ENCODE peak calls at places on chromosomes 11 and 22, in eight cellular contexts. B, M, G, P, R, X, S and V are unnamed samples. For H3K4me1, the result is how much of the 10 kb centered on the place peaks cover.

GRCh38 chr22:28231423-28231822 is 312.4 kb upstream of the PITPNB start:
- DNase-seq in B (no peak), M (no peak), G (no peak), P (no peak), R (no peak), X (no peak), S (no peak), V (no peak)

GRCh38 chr11:2882681-2883110 is 2.9 kb downstream of the CDKN1C start:
- DNase-seq in B (no peak), M (no peak), G (no peak), P (no peak), R (no peak), X (no peak), S (no peak), V (no peak)

GRCh38 chr11:43943357-43943930 is 1.0 kb downstream of the C11orf96 start:
- DNase-seq in B (peak), M (no peak), G (peak), P (no peak), R (peak), X (no peak), S (no peak), V (no peak)

GRCh38 chr11:17389205-17389956 is 922 bp upstream of the KCNJ11 start:
- DNase-seq in B (peak), M (peak), G (peak), P (peak), R (peak), X (peak), S (peak), V (peak)

GRCh38 chr22:23237201-23237798 is 57.0 kb downstream of the BCR start:
- DNase-seq in B (no peak), M (peak), G (no peak), P (peak), R (no peak), X (no peak), S (no peak), V (no peak)

GRCh38 chr11:78715639-78716311 is 141.1 kb upstream of the NARS2 start:
- DNase-seq in B (no peak), M (peak), G (no peak), P (no peak), R (peak), X (peak), S (peak), V (no peak)

GRCh38 chr11:76656571-76657081 is 13.9 kb downstream of the LRRC32 start:
- DNase-seq in B (peak), M (no peak), G (peak), P (peak), R (no peak), X (no peak), S (no peak), V (peak)

GRCh38 chr11:102709211-102709980 is 3.8 kb upstream of the MMP27 start:
- DNase-seq in B (no peak), M (no peak), G (no peak), P (no peak), R (no peak), X (no peak), S (no peak), V (no peak)

GRCh38 chr11:106986261-106986660 is 32.0 kb downstream of the GUCY1A2 start:
- DNase-seq in B (no peak), M (no peak), G (no peak), P (no peak), R (no peak), X (no peak), S (no peak), V (no peak)

GRCh38 chr11:67409781-67410368 is 5.6 kb upstream of the CARNS1 start:
- DNase-seq in B (peak), M (peak), G (no peak), P (no peak), R (no peak), X (no peak), S (peak), V (no peak)

GRCh38 chr11:68750197-68750987 is 928 bp downstream of the TESMIN start:
- DNase-seq in B (peak), M (peak), G (peak), P (no peak), R (no peak), X (no peak), S (no peak), V (no peak)

GRCh38 chr11:78898376-78898775 is 323.7 kb upstream of the NARS2 start:
- DNase-seq in B (no peak), M (no peak), G (no peak), P (no peak), R (no peak), X (no peak), S (no peak), V (no peak)

GRCh38 chr11:32071811-32072210 is 19.1 kb upstream of the RCN1 start:
- DNase-seq in B (no peak), M (no peak), G (no peak), P (no peak), R (peak), X (no peak), S (no peak), V (no peak)

GRCh38 chr22:35637943-35638342 is 10.3 kb upstream of the APOL6 start:
- DNase-seq in B (no peak), M (no peak), G (no peak), P (peak), R (no peak), X (no peak), S (no peak), V (no peak)

GRCh38 chr11:57903011-57903410 is 120.7 kb upstream of the OR9Q1 start:
- DNase-seq in B (no peak), M (no peak), G (no peak), P (no peak), R (no peak), X (no peak), S (no peak), V (no peak)

GRCh38 chr11:10233581-10233980 is 60.4 kb downstream of the SBF2 start:
- DNase-seq in B (no peak), M (no peak), G (no peak), P (no peak), R (peak), X (no peak), S (peak), V (no peak)

GRCh38 chr11:86919557-86920210 is 35.5 kb downstream of the FZD4 start:
- DNase-seq in B (no peak), M (no peak), G (no peak), P (no peak), R (peak), X (no peak), S (peak), V (no peak)

GRCh38 chr22:20149257-20150250 is 1.3 kb downstream of the CCDC188 start:
- DNase-seq in B (no peak), M (no peak), G (no peak), P (no peak), R (no peak), X (no peak), S (no peak), V (no peak)

GRCh38 chr22:26616650-26617049 is 1.2 kb downstream of the CRYBB1 start:
- DNase-seq in B (peak), M (no peak), G (no peak), P (no peak), R (no peak), X (no peak), S (no peak), V (no peak)

GRCh38 chr11:8341966-8342365 is 78.3 kb upstream of the LMO1 start:
- DNase-seq in B (no peak), M (no peak), G (no peak), P (no peak), R (no peak), X (no peak), S (no peak), V (no peak)

GRCh38 chr11:67022341-67022933 is 497 bp upstream of the SYT12 start:
- DNase-seq in B (no peak), M (peak), G (no peak), P (no peak), R (no peak), X (peak), S (peak), V (peak)

GRCh38 chr11:104105155-104105554 is 58.8 kb downstream of the PDGFD start:
- DNase-seq in B (no peak), M (no peak), G (no peak), P (no peak), R (no peak), X (no peak), S (no peak), V (no peak)

GRCh38 chr22:24053481-24054226 is 42.5 kb downstream of the CABIN1 start:
- DNase-seq in B (no peak), M (no peak), G (no peak), P (no peak), R (no peak), X (no peak), S (no peak), V (no peak)

GRCh38 chr11:36581536-36581935 is 12.8 kb upstream of the IFTAP start:
- DNase-seq in B (no peak), M (no peak), G (no peak), P (no peak), R (no peak), X (no peak), S (no peak), V (no peak)

GRCh38 chr22:17368727-17369552 is at the start of gene CECR2:
- DNase-seq in B (peak), M (peak), G (no peak), P (peak), R (no peak), X (no peak), S (peak), V (peak)

GRCh38 chr11:9565822-9566560 is 7.5 kb upstream of the WEE1 start:
- DNase-seq in B (no peak), M (peak), G (no peak), P (peak), R (peak), X (peak), S (peak), V (no peak)

GRCh38 chr11:116192509-116193206 is 580.1 kb downstream of the BUD13 start:
- DNase-seq in B (peak), M (no peak), G (no peak), P (no peak), R (no peak), X (peak), S (no peak), V (no peak)

GRCh38 chr11:79438631-79439429 is 2.0 kb downstream of the TENM4 start:
- DNase-seq in B (no peak), M (peak), G (peak), P (peak), R (no peak), X (no peak), S (no peak), V (no peak)

GRCh38 chr11:14583252-14584105 is 60.1 kb upstream of the PDE3B start:
- DNase-seq in B (no peak), M (peak), G (no peak), P (no peak), R (no peak), X (no peak), S (no peak), V (no peak)

GRCh38 chr11:6259638-6260019 is at the start of gene CCKBR:
- DNase-seq in B (peak), M (peak), G (no peak), P (peak), R (no peak), X (no peak), S (no peak), V (no peak)

GRCh38 chr22:30210235-30210831 is 36.2 kb downstream of the LIF start:
- DNase-seq in B (peak), M (no peak), G (no peak), P (no peak), R (no peak), X (no peak), S (peak), V (peak)

GRCh38 chr11:13384837-13385417 is 78.1 kb downstream of the BTBD10 start:
- DNase-seq in B (no peak), M (peak), G (no peak), P (no peak), R (peak), X (no peak), S (peak), V (no peak)

GRCh38 chr11:44949160-44950035 is 1.3 kb downstream of the TP53I11 start:
- DNase-seq in B (peak), M (peak), G (no peak), P (no peak), R (peak), X (peak), S (no peak), V (no peak)

GRCh38 chr11:115081972-115082371 is 403.6 kb downstream of the NXPE2 start:
- DNase-seq in B (no peak), M (no peak), G (no peak), P (no peak), R (no peak), X (no peak), S (no peak), V (no peak)

GRCh38 chr11:119684361-119685072 is 44.5 kb downstream of the NECTIN1 start:
- DNase-seq in B (no peak), M (no peak), G (no peak), P (no peak), R (peak), X (peak), S (no peak), V (no peak)

GRCh38 chr22:39724390-39724789 is 153.8 kb downstream of the CACNA1I start:
- DNase-seq in B (no peak), M (no peak), G (no peak), P (no peak), R (no peak), X (no peak), S (peak), V (no peak)

GRCh38 chr11:77039491-77040400 is 5.5 kb downstream of the B3GNT6 start:
- DNase-seq in B (no peak), M (peak), G (peak), P (peak), R (peak), X (no peak), S (no peak), V (no peak)

GRCh38 chr11:122095950-122096942 is 19.8 kb downstream of the BLID start:
- DNase-seq in B (no peak), M (no peak), G (no peak), P (no peak), R (peak), X (no peak), S (no peak), V (no peak)

GRCh38 chr11:80103149-80103859 is 662.5 kb upstream of the TENM4 start:
- DNase-seq in B (no peak), M (no peak), G (no peak), P (no peak), R (no peak), X (no peak), S (no peak), V (no peak)

DNA sequence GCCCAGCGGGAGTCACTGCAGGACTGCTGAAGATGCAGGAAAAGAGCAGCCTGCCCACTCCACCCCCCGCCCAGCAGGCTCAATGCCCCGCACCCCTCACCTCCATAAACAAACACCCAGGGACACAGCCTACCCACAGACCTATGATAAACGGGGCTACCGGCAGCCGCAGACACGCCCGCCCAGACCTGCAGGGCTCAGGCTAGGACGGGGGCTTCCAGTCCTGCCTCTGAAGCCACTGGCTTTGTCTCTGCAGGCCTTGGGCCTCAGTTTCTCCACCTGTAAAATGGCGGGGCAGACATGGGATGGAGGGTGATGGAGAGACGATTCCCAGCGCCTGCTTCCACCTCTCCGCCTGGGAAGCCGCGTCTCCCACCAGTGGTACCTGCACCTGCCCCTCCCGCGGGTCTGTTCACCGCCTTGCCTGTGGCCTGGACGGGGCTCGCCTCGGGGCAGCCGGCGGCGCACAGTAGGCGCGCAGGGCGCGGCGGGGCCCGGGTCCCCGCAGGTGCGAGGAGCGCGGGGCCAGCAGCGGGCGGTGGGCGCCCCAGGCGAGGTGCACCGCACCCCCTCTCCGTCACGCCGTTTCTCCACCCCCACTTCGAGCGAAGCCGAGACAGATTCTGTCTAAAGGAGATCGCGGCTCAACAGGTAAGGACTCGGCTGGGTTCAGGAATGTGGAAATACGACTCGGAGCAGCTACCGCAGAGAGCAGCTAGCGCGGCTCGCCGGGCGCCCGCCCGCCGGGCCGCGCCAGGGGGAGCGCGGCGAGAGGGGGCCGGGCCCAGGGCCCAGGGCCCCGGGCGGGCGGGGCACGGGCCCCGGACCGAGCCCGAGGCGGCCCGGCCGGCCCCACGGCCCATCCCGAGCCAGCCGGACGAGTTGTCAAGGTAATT is 1.4 kb downstream of the WNT7B start:
- DNase-seq in B (no peak), M (no peak), G (no peak), P (no peak), R (no peak), X (peak), S (no peak), V (no peak)
- TF ChIP-seq POLR2A in B (no peak), M (no peak), G (no peak), P (no peak), R (no peak), X (no peak), S (no peak), V (no peak)

GRCh38 chr11:118007040-118007439 is 20.8 kb downstream of the IL10RA start:
- DNase-seq in B (no peak), M (no peak), G (no peak), P (no peak), R (no peak), X (no peak), S (no peak), V (no peak)

GRCh38 chr11:118008271-118008903 is 22.2 kb downstream of the IL10RA start:
- DNase-seq in B (peak), M (no peak), G (no peak), P (no peak), R (no peak), X (no peak), S (no peak), V (no peak)

GRCh38 chr11:118012083-118012669 is 26.0 kb downstream of the IL10RA start:
- DNase-seq in B (peak), M (peak), G (no peak), P (no peak), R (peak), X (no peak), S (no peak), V (no peak)

GRCh38 chr11:118010738-118011461 is 24.7 kb downstream of the IL10RA start:
- DNase-seq in B (peak), M (peak), G (peak), P (peak), R (no peak), X (no peak), S (no peak), V (peak)

DNA sequence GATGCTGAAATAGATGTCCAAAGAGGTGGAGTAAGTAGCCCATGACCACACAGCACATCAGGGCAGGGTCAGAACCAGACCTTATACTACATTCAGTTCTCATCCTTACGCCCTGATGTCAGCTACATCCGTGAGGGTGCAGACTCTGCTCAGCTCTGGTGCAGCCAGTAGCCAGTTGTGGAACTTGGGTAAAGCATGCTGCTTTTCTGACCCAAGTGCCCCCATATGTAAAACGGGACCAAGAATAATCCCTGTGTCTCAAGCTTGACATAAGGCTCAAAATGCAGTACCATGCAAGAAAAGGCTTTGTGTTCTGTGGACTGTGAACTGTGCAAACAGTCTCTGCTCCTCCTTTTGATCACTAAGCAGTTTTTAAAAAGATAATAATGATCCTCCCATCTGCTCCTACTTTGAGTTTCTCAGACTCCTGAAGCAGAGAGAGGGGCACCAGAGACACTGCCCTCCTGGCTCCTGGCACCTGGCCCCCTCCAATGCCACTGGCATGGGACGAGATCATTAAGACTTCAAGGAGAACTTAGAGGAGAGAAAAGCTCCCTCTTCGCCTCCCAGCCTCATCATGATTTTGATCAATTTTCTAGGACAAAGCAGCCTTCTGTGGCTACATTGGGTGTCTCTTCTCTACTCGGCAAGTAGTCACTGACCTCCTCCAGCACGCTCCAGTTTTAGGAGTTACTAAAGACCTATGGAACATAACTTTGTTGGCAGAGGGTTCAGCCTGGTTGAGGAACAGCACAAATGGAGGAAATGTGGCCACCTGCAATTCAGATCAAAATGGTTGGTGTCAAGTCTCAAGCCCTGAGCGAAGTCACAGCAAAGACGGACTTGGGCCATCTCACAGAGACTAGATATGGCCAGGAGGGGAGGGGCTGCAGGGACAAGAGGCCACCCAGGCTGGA is 23.9 kb downstream of the IL10RA start:
- DNase-seq in B (no peak), M (no peak), G (no peak), P (no peak), R (no peak), X (no peak), S (no peak), V (no peak)
- H3K4me1 ChIP-seq in B (half or more), M (under half), G (under half), P (under half), R (under half), X (under half), S (under half), V (under half)

GRCh38 chr11:1546077-1546535 is 26.0 kb downstream of the DUSP8 start:
- DNase-seq in B (no peak), M (peak), G (no peak), P (no peak), R (no peak), X (no peak), S (no peak), V (no peak)
- TF ChIP-seq POLR2AphosphoS5 in B (no peak), M (peak), G (no peak), P (no peak), R (no peak), X (no peak), S (no peak), V (no peak)

DNA sequence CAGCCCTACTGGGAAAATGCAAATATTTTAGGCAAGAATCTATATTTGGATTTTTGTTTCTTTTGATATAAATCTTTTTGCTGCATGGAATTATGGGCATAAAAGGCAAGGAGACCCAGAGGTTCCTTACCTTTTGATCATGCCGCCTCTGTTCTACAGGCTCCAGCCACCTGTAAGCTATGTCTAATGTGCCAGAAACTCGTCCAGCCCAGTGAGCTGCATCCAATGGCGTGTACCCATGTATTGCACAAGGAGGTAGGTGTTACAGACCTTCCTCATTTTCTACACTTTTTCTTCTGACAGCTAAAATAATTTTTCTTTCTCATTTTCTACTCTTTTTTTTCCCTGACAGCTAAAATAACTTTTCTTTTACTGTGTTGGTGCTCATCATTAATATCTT is 8.2 kb upstream of the BACE1-AS start:
- DNase-seq in B (no peak), M (no peak), G (no peak), P (peak), R (no peak), X (no peak), S (no peak), V (no peak)
- TF ChIP-seq POLR2A in B (no peak), M (no peak), G (no peak), P (no peak), R (no peak), X (no peak), S (no peak), V (no peak)